ENCODE peak calls at places on chromosomes 1 and 21, in four cellular contexts. O is NCI-H2107, P is NCI-H2081, I is erythroblast. B is an unnamed sample.

GRCh38 chr1:207495816-207496792 is at the start of gene CR1:
- DNase-seq in O (no peak), P (no peak), I (peak), B (peak)

GRCh38 chr21:16568661-16569060 is 838.9 kb downstream of the USP25 start:
- DNase-seq in O (no peak), P (no peak), I (no peak), B (no peak)

GRCh38 chr1:205948000-205948399 is 4.7 kb upstream of the SLC26A9 start:
- DNase-seq in O (no peak), P (no peak), I (no peak), B (no peak)

GRCh38 chr1:223837206-223837605 is 8.5 kb downstream of the TP53BP2 start:
- DNase-seq in O (no peak), P (no peak), I (no peak), B (no peak)

GRCh38 chr1:85240174-85240601 is 19.3 kb downstream of the C1orf52 start:
- DNase-seq in O (peak), P (peak), I (peak), B (no peak)

GRCh38 chr1:10651793-10652192 is 144.7 kb downstream of the CASZ1 start:
- DNase-seq in O (no peak), P (no peak), I (no peak), B (peak)

GRCh38 chr1:20992327-20993056 is 184.2 kb downstream of the EIF4G3 start:
- DNase-seq in O (no peak), P (no peak), I (no peak), B (no peak)

GRCh38 chr1:224262373-224263054 is 67.5 kb downstream of the NVL start:
- DNase-seq in O (no peak), P (no peak), I (no peak), B (peak)

GRCh38 chr1:25105836-25106235 is 126.5 kb downstream of the SYF2 start:
- DNase-seq in O (no peak), P (no peak), I (no peak), B (no peak)

GRCh38 chr1:12112711-12113161 is 49.6 kb downstream of the TNFRSF8 start:
- DNase-seq in O (no peak), P (no peak), I (no peak), B (no peak)

GRCh38 chr1:54227091-54227602 is 27.2 kb downstream of the MRPL37 start:
- DNase-seq in O (no peak), P (no peak), I (peak), B (no peak)

GRCh38 chr1:116878804-116879477 is 30.8 kb upstream of the PTGFRN start:
- DNase-seq in O (peak), P (peak), I (no peak), B (peak)

GRCh38 chr21:31873696-31874599 is 1.1 kb downstream of the HUNK start:
- DNase-seq in O (no peak), P (peak), I (peak), B (peak)

GRCh38 chr1:207812778-207813512 is 61.1 kb downstream of the CD46 start:
- DNase-seq in O (no peak), P (no peak), I (no peak), B (no peak)

GRCh38 chr1:153081736-153082135 is 10.3 kb upstream of the SPRR2B start:
- DNase-seq in O (no peak), P (no peak), I (no peak), B (no peak)

GRCh38 chr1:201513498-201514243 is 6.7 kb upstream of the CSRP1 start:
- DNase-seq in O (no peak), P (no peak), I (no peak), B (no peak)

GRCh38 chr21:14533555-14534400 is 12.3 kb downstream of the SAMSN1 start:
- DNase-seq in O (no peak), P (no peak), I (peak), B (peak)

GRCh38 chr1:31957701-31958674 is 19.8 kb upstream of the PTP4A2 start:
- DNase-seq in O (no peak), P (no peak), I (peak), B (peak)

GRCh38 chr1:173420330-173420806 is 56.8 kb upstream of the PRDX6 start:
- DNase-seq in O (peak), P (peak), I (peak), B (peak)

GRCh38 chr1:155873860-155874259 is 14.5 kb downstream of the SYT11 start:
- DNase-seq in O (no peak), P (peak), I (no peak), B (no peak)

GRCh38 chr21:38954450-38955059 is 148.8 kb downstream of the ETS2 start:
- DNase-seq in O (peak), P (peak), I (no peak), B (no peak)

GRCh38 chr1:202934755-202935154 is 7.7 kb upstream of the KLHL12 start:
- DNase-seq in O (no peak), P (no peak), I (no peak), B (no peak)

GRCh38 chr21:34133802-34134201 is 60.4 kb downstream of the MRPS6 start:
- DNase-seq in O (no peak), P (no peak), I (peak), B (peak)

GRCh38 chr21:42098957-42099547 is 27.9 kb downstream of the UMODL1 start:
- DNase-seq in O (no peak), P (no peak), I (no peak), B (no peak)

GRCh38 chr1:245338485-245338877 is 183.7 kb downstream of the KIF26B start:
- DNase-seq in O (no peak), P (no peak), I (no peak), B (no peak)

GRCh38 chr1:155858805-155859233 is 548 bp upstream of the SYT11 start:
- DNase-seq in O (no peak), P (no peak), I (no peak), B (no peak)

GRCh38 chr1:224668991-224669390 is 52.9 kb downstream of the CNIH3 start:
- DNase-seq in O (no peak), P (peak), I (no peak), B (no peak)

GRCh38 chr1:242404296-242404695 is 120.2 kb downstream of the PLD5 start:
- DNase-seq in O (no peak), P (no peak), I (no peak), B (no peak)

GRCh38 chr1:182394055-182394775 is 2.6 kb upstream of the GLUL start:
- DNase-seq in O (no peak), P (no peak), I (no peak), B (no peak)

GRCh38 chr1:27724961-27725373 is 794 bp upstream of the FAM76A start:
- DNase-seq in O (peak), P (peak), I (peak), B (peak)

GRCh38 chr1:21271550-21271949 is 18.7 kb downstream of the ECE1 start:
- DNase-seq in O (no peak), P (no peak), I (no peak), B (no peak)

B was measured in K562.